ENCODE peak calls at places on chromosomes 11 and 22, in eight cellular contexts. One of them, this sample, is unnamed.

GRCh38 chr11:64834723-64835615 is 9.5 kb downstream of the CDC42BPG start:
- DNase-seq in NCI-H82: no peak
- DNase-seq in right lobe of liver: no peak
- DNase-seq in skeletal muscle cell: no peak
- DNase-seq in CD14-positive monocyte: no peak
- DNase-seq in PC-9: peak; percentile 83
- DNase-seq in activated T-helper 1 cell treated with Interleukin-2 at 50 U/mL for 16 hours: no peak
- DNase-seq in midbrain: no peak
- DNase-seq in this sample: no peak

GRCh38 chr11:94525933-94526332 is 13.7 kb downstream of the C11orf97 start:
- DNase-seq in CD14-positive monocyte: peak; percentile 62
- DNase-seq in NCI-H82: peak; percentile 5
- DNase-seq in PC-9: no peak
- DNase-seq in midbrain: no peak
- DNase-seq in activated T-helper 1 cell treated with Interleukin-2 at 50 U/mL for 16 hours: no peak
- DNase-seq in right lobe of liver: peak; percentile 63
- DNase-seq in skeletal muscle cell: peak; percentile 49
- DNase-seq in this sample: no peak

GRCh38 chr11:115665345-115665901 is 161.2 kb upstream of the CADM1 start:
- DNase-seq in skeletal muscle cell: no peak
- DNase-seq in right lobe of liver: no peak
- DNase-seq in NCI-H82: no peak
- DNase-seq in activated T-helper 1 cell treated with Interleukin-2 at 50 U/mL for 16 hours: no peak
- DNase-seq in PC-9: no peak
- DNase-seq in midbrain: no peak
- DNase-seq in CD14-positive monocyte: no peak
- DNase-seq in this sample: no peak

GRCh38 chr11:112922606-112923005 is 38.6 kb upstream of the NCAM1 start:
- DNase-seq in skeletal muscle cell: no peak
- DNase-seq in activated T-helper 1 cell treated with Interleukin-2 at 50 U/mL for 16 hours: no peak
- DNase-seq in right lobe of liver: no peak
- DNase-seq in midbrain: no peak
- DNase-seq in PC-9: no peak
- DNase-seq in CD14-positive monocyte: no peak
- DNase-seq in NCI-H82: peak; percentile 52
- DNase-seq in this sample: no peak

GRCh38 chr11:17770048-17770652 is 35.6 kb downstream of the KCNC1 start:
- DNase-seq in midbrain: no peak
- DNase-seq in PC-9: no peak
- DNase-seq in activated T-helper 1 cell treated with Interleukin-2 at 50 U/mL for 16 hours: no peak
- DNase-seq in NCI-H82: peak; percentile 28
- DNase-seq in skeletal muscle cell: no peak
- DNase-seq in right lobe of liver: peak; percentile 96
- DNase-seq in CD14-positive monocyte: no peak
- DNase-seq in this sample: no peak

GRCh38 chr11:3037041-3037944 is 19.9 kb downstream of the CARS1 start:
- DNase-seq in PC-9: no peak
- DNase-seq in skeletal muscle cell: no peak
- DNase-seq in CD14-positive monocyte: peak; percentile 74
- DNase-seq in midbrain: peak; percentile 83
- DNase-seq in right lobe of liver: peak; percentile 83
- DNase-seq in NCI-H82: peak; percentile 81
- DNase-seq in activated T-helper 1 cell treated with Interleukin-2 at 50 U/mL for 16 hours: peak; percentile 15
- DNase-seq in this sample: no peak

GRCh38 chr11:131809203-131809948 is 439.0 kb downstream of the NTM start:
- DNase-seq in PC-9: no peak
- DNase-seq in NCI-H82: peak; percentile 27
- DNase-seq in midbrain: no peak
- DNase-seq in right lobe of liver: no peak
- DNase-seq in activated T-helper 1 cell treated with Interleukin-2 at 50 U/mL for 16 hours: no peak
- DNase-seq in skeletal muscle cell: no peak
- DNase-seq in CD14-positive monocyte: no peak
- DNase-seq in this sample: no peak

GRCh38 chr11:133991101-133991500 is 34.3 kb upstream of the IGSF9B start:
- DNase-seq in PC-9: no peak
- DNase-seq in activated T-helper 1 cell treated with Interleukin-2 at 50 U/mL for 16 hours: no peak
- DNase-seq in NCI-H82: no peak
- DNase-seq in right lobe of liver: no peak
- DNase-seq in skeletal muscle cell: no peak
- DNase-seq in midbrain: no peak
- DNase-seq in CD14-positive monocyte: no peak
- DNase-seq in this sample: no peak

GRCh38 chr22:44454113-44454769 is 43.8 kb downstream of the RTL6 start:
- DNase-seq in PC-9: no peak
- DNase-seq in skeletal muscle cell: no peak
- DNase-seq in activated T-helper 1 cell treated with Interleukin-2 at 50 U/mL for 16 hours: no peak
- DNase-seq in midbrain: no peak
- DNase-seq in right lobe of liver: no peak
- DNase-seq in CD14-positive monocyte: no peak
- DNase-seq in NCI-H82: no peak
- DNase-seq in this sample: no peak

GRCh38 chr11:121634889-121635288 is 182.1 kb upstream of the SORL1-AS1 start:
- DNase-seq in PC-9: no peak
- DNase-seq in skeletal muscle cell: peak; percentile 96
- DNase-seq in NCI-H82: no peak
- DNase-seq in activated T-helper 1 cell treated with Interleukin-2 at 50 U/mL for 16 hours: no peak
- DNase-seq in CD14-positive monocyte: no peak
- DNase-seq in midbrain: no peak
- DNase-seq in right lobe of liver: no peak
- DNase-seq in this sample: no peak

GRCh38 chr11:126917531-126918204 is 82.9 kb downstream of the KIRREL3 start:
- DNase-seq in CD14-positive monocyte: peak; percentile 51
- DNase-seq in right lobe of liver: no peak
- DNase-seq in skeletal muscle cell: peak; percentile 93
- DNase-seq in activated T-helper 1 cell treated with Interleukin-2 at 50 U/mL for 16 hours: no peak
- DNase-seq in PC-9: peak; percentile 53
- DNase-seq in NCI-H82: no peak
- DNase-seq in midbrain: no peak
- DNase-seq in this sample: no peak

GRCh38 chr11:113528982-113529381 is 53.8 kb upstream of the DRD2 start:
- DNase-seq in right lobe of liver: no peak
- DNase-seq in midbrain: no peak
- DNase-seq in activated T-helper 1 cell treated with Interleukin-2 at 50 U/mL for 16 hours: no peak
- DNase-seq in CD14-positive monocyte: no peak
- DNase-seq in NCI-H82: no peak
- DNase-seq in skeletal muscle cell: no peak
- DNase-seq in PC-9: no peak
- DNase-seq in this sample: no peak

GRCh38 chr22:46961591-46962290 is 199.3 kb downstream of the TBC1D22A start:
- DNase-seq in right lobe of liver: no peak
- DNase-seq in NCI-H82: no peak
- DNase-seq in activated T-helper 1 cell treated with Interleukin-2 at 50 U/mL for 16 hours: no peak
- DNase-seq in CD14-positive monocyte: no peak
- DNase-seq in midbrain: no peak
- DNase-seq in skeletal muscle cell: no peak
- DNase-seq in PC-9: no peak
- DNase-seq in this sample: no peak

GRCh38 chr22:19050117-19050516 is 72.1 kb downstream of the DGCR2 start:
- DNase-seq in NCI-H82: no peak
- DNase-seq in activated T-helper 1 cell treated with Interleukin-2 at 50 U/mL for 16 hours: no peak
- DNase-seq in CD14-positive monocyte: no peak
- DNase-seq in skeletal muscle cell: no peak
- DNase-seq in midbrain: no peak
- DNase-seq in right lobe of liver: no peak
- DNase-seq in PC-9: no peak
- DNase-seq in this sample: no peak

GRCh38 chr22:49354516-49355205 is 473.0 kb downstream of the BRD1 start:
- DNase-seq in PC-9: no peak
- DNase-seq in NCI-H82: no peak
- DNase-seq in midbrain: no peak
- DNase-seq in right lobe of liver: no peak
- DNase-seq in CD14-positive monocyte: no peak
- DNase-seq in activated T-helper 1 cell treated with Interleukin-2 at 50 U/mL for 16 hours: no peak
- DNase-seq in skeletal muscle cell: no peak
- DNase-seq in this sample: no peak

GRCh38 chr11:108592591-108593213 is 866 bp downstream of the EXPH5 start:
- DNase-seq in activated T-helper 1 cell treated with Interleukin-2 at 50 U/mL for 16 hours: no peak
- DNase-seq in NCI-H82: peak; percentile 55
- DNase-seq in PC-9: no peak
- DNase-seq in midbrain: no peak
- DNase-seq in right lobe of liver: peak; percentile 61
- DNase-seq in skeletal muscle cell: no peak
- DNase-seq in CD14-positive monocyte: no peak
- DNase-seq in this sample: peak; percentile 3

GRCh38 chr22:46795845-46796565 is 33.6 kb downstream of the TBC1D22A start:
- DNase-seq in PC-9: no peak
- DNase-seq in NCI-H82: no peak
- DNase-seq in CD14-positive monocyte: no peak
- DNase-seq in skeletal muscle cell: no peak
- DNase-seq in right lobe of liver: peak; percentile 28
- DNase-seq in midbrain: no peak
- DNase-seq in activated T-helper 1 cell treated with Interleukin-2 at 50 U/mL for 16 hours: no peak
- DNase-seq in this sample: no peak

GRCh38 chr11:10314199-10315072 is 9.6 kb downstream of the ADM start:
- DNase-seq in CD14-positive monocyte: peak; percentile 65
- DNase-seq in skeletal muscle cell: no peak
- DNase-seq in right lobe of liver: no peak
- DNase-seq in PC-9: no peak
- DNase-seq in NCI-H82: peak; percentile 24
- DNase-seq in midbrain: peak; percentile 7
- DNase-seq in activated T-helper 1 cell treated with Interleukin-2 at 50 U/mL for 16 hours: no peak
- DNase-seq in this sample: no peak

GRCh38 chr22:47411006-47411405 is 648.6 kb downstream of the TBC1D22A start:
- DNase-seq in PC-9: no peak
- DNase-seq in right lobe of liver: no peak
- DNase-seq in activated T-helper 1 cell treated with Interleukin-2 at 50 U/mL for 16 hours: no peak
- DNase-seq in CD14-positive monocyte: no peak
- DNase-seq in NCI-H82: no peak
- DNase-seq in midbrain: no peak
- DNase-seq in skeletal muscle cell: no peak
- DNase-seq in this sample: no peak

GRCh38 chr11:126519653-126520573 is 164.4 kb downstream of the ST3GAL4 start:
- DNase-seq in right lobe of liver: no peak
- DNase-seq in PC-9: no peak
- DNase-seq in activated T-helper 1 cell treated with Interleukin-2 at 50 U/mL for 16 hours: no peak
- DNase-seq in midbrain: no peak
- DNase-seq in CD14-positive monocyte: no peak
- DNase-seq in skeletal muscle cell: peak; percentile 8
- DNase-seq in NCI-H82: peak; percentile 13
- DNase-seq in this sample: no peak

This sample was measured in T follicular helper cell.